ENCODE peak calls at places on chromosome 1, in five cellular contexts. E is lower leg skin, Z is GM23338, F is cardiac fibroblast, A is fibroblast of lung. Y is an unnamed sample.

GRCh38 chr1:179812501-179813292 is 64.9 kb downstream of the TOR1AIP2 start:
- DNase-seq in E (no peak), Z (no peak), F (peak), A (peak), Y (peak)

GRCh38 chr1:58861510-58861909 is 77.7 kb upstream of the JUN start:
- DNase-seq in E (no peak), Z (no peak), F (no peak), A (no peak), Y (no peak)

GRCh38 chr1:185483647-185484450 is 166.8 kb upstream of the IVNS1ABP start:
- DNase-seq in E (peak), Z (peak), F (peak), A (peak), Y (peak)

GRCh38 chr1:53449026-53449425 is 10.2 kb upstream of the DMRTB1 start:
- DNase-seq in E (no peak), Z (no peak), F (peak), A (peak), Y (peak)

GRCh38 chr1:209823143-209824041 is 4.4 kb upstream of the UTP25 start:
- DNase-seq in E (no peak), Z (peak), F (peak), A (peak), Y (peak)

GRCh38 chr1:31879981-31880608 is 58.1 kb downstream of the PTP4A2 start:
- DNase-seq in E (no peak), Z (no peak), F (no peak), A (no peak), Y (no peak)

GRCh38 chr1:50110656-50111055 is 1.9 kb downstream of the ELAVL4 start:
- DNase-seq in E (no peak), Z (peak), F (no peak), A (no peak), Y (no peak)

GRCh38 chr1:179079113-179079761 is 2.6 kb upstream of the TOR3A start:
- DNase-seq in E (peak), Z (peak), F (peak), A (peak), Y (peak)

GRCh38 chr1:233304489-233305102 is 9.1 kb upstream of the PCNX2 start:
- DNase-seq in E (no peak), Z (peak), F (peak), A (peak), Y (peak)

GRCh38 chr1:87965193-87965592 is 636.5 kb downstream of the LMO4 start:
- DNase-seq in E (no peak), Z (no peak), F (no peak), A (peak), Y (no peak)

DNA sequence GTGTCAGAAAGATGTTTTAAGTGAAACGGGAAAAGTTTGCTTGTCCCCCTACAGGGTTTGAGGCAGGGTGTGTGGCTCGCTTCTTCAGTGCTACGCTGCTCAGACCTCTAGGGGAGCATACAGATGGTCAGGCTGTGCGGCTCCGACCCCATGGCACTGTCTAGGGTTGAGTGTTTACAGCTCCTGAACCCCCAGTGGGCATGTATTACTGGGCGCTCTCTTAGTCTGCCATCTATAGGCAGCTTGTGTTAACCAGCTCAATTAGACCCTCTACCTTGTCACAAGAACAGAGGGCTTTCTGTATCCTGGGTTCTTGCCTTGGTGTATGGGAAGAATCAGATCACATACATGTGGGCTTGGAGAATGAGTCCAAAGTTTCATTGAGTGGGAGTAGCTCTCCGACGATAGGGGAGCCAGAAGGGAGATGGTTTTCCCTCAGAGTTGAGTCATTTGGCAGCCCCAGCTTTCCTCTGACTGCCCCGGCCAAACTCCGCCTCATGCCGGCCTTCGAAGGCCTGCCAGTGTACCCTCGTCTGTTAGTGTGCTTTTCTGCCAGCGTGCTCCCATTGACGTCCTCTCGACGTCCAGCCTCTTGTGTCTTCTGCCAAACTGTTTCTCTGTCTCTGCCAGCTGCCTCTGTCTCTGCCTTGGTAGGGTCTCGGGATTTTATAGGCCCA is 38.6 kb upstream of the ADGRL4 start:
- DNase-seq in E (no peak), Z (peak), F (peak), A (no peak), Y (no peak)
- TF ChIP-seq CTCF in E (no peak), Z (peak), F (no peak), A (no peak), Y (no peak)

GRCh38 chr1:199794105-199794863 is 233.2 kb upstream of the NR5A2 start:
- DNase-seq in E (no peak), Z (no peak), F (peak), A (peak), Y (no peak)
- H3K4me3 ChIP-seq in E (no peak), Z (no peak), F (no peak), A (no peak), Y (no peak)

GRCh38 chr1:162988869-162989268 is 80.3 kb upstream of the RGS4 start:
- DNase-seq in E (no peak), Z (peak), F (no peak), A (no peak), Y (no peak)
- TF ChIP-seq CTCF in E (no peak), Z (peak), F (no peak), A (no peak), Y (no peak)

DNA sequence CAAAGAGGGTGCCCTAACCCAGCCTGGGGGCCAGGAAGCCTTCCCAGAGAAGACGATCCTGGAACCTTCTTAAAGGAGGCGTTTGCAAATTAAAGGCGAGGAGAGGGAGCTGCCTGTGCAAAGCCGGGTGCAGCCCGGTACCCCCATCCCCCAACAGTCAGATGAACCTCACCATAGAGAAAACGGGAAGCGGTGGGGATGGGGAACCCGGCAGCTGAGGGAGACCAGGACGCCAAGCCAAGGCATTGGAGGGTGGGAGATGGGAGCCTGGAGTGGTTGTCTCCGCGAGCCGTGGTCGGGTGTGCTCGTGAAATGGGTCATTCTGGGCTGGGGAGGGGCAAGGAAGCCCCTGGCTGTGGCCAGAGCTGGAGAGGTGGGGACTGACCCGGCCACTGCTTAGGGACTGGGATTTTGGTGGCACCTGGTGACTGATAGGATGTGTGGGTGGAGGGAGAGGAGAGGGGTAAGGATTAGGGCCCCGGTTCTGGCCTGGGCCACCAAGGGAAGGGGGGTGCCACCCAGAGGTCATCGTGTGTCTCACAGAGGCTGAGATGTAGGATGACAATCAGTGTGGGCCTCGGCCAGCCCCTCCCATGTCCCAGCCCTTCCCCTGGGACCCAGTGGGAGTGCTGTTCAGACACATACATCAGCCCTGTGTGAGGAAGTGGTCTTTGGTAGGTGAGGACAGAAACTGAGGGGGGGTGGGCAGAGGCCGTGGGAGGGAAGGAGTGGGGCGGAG is 662 bp upstream of the PADI2 start:
- DNase-seq in E (no peak), Z (peak), F (no peak), A (no peak), Y (no peak)
- H3K4me3 ChIP-seq in E (no peak), Z (peak), F (peak), A (no peak), Y (no peak)

DNA sequence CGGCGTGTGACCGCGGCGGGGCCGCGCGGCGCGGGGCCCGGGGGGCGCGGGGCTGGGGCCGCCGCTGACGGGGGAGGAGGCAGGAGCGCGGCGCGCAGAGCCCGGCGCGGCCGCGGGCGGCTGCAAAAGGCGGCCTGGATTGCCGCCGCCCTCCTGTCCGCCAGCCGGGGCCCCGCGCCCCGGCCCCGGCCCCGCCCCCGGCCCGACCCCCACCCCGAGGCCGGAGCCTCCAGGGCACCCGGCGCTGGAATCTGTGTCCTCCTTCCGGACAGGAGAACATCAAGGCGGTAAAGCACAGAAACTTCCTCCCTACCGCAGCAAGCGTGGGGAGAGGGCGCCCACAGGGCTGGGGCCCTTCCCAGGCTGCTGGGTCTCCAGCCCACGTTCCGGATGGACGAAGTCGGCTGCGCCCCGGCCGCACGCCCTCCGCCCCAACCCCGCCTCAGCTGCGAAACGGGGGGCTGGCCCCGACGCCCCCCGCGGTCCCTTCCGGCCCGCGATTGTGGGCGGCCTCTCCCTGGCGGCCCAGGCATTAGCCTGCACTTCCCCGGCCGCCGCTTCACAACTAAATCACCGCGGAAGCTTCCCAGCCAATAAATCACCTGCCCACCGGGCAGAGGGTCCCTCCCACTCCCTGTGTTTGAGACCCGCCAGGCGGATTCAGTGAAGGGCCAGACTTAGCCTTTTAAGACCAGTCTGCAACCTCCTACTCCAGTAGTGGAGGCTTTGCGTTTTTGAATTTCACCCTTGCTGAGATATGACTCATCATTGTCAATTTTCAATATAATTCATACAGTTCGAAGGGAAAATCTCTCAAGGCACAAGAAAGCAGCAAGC is 106.0 kb downstream of the SLC45A1 start:
- DNase-seq in E (peak), Z (peak), F (peak), A (peak), Y (peak)
- TF ChIP-seq CTCF in E (no peak), Z (no peak), F (no peak), A (no peak), Y (peak)

DNA sequence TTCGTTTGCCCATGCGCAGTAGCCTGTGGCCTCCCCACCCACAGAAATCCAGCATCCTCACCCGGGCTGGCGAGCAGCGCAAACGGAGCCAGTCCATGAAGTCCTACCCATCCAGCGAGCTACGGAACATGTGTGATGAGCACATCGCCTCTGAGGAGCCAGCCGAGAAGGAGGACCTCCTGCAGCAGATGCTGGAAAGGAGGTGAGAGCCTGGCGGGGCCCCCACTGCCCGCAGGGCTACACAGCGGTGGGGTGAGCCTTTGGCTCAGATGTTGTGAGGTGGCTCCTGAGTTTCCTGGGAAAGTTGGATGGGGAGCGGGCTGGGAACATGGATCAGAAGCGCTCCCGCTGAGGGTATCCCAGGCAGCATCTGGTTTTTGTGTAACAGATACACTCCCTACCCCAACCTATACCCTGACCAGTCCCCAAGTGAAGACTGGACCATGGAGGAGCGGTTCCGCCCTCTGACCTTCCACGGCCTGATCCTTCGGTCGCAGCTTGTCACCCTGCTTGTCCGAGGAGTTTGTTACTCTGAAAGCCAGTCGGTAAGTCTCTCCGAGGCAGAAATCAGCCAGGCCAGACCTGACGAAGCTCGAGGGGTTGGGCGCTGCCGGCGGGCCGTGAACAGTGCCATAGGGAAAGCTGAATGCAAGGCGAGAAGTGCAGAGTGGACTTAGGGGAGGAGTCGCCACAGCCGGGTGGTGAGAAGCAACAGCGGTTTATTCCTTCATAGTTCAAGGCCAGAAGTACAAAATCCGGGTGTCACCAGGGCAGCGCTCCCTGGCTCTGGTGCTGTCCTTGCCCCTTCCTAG is 10.4 kb downstream of the NPPA start:
- DNase-seq in E (no peak), Z (no peak), F (no peak), A (no peak), Y (no peak)
- H3K4me3 ChIP-seq in E (no peak), Z (no peak), F (no peak), A (no peak), Y (no peak)

GRCh38 chr1:33070628-33071027 is 10.3 kb upstream of the AZIN2 start:
- DNase-seq in E (no peak), Z (no peak), F (no peak), A (no peak), Y (no peak)

GRCh38 chr1:33078030-33078591 is 2.8 kb upstream of the AZIN2 start:
- DNase-seq in E (no peak), Z (no peak), F (no peak), A (no peak), Y (no peak)

GRCh38 chr1:33072707-33073106 is 8.2 kb upstream of the AZIN2 start:
- DNase-seq in E (no peak), Z (no peak), F (no peak), A (peak), Y (no peak)

GRCh38 chr1:33074193-33074945 is 6.6 kb upstream of the AZIN2 start:
- DNase-seq in E (no peak), Z (no peak), F (no peak), A (no peak), Y (no peak)
- TF ChIP-seq CTCF in E (no peak), Z (no peak), F (no peak), A (no peak), Y (no peak)

DNA sequence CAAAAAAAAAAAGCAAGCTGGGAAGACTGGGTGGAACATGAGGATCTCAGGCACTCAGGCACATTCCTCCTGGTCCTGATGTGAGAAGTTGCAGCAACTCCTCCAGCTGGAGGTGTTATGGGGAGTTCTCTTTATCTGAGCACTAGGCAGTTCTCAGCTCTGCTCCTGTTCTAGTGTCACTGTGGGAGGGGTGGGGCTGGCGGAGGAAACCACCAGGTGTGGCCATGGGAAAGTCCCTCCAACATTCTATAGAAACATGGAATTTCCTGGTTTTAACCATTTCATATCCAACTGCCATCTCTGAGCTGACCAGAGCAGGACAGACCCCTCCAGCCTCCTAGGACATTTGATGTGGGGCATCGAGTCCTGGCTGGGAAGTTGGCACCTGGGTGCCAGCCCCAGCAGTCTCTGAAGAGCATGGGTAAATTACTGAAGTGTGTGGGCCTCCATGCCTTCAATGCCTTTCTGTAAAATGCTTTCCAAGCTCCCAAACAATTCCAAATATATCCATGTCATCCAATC is 804 bp upstream of the IKBKE start:
- DNase-seq in E (no peak), Z (peak), F (no peak), A (no peak), Y (no peak)
- H3K4me3 ChIP-seq in E (no peak), Z (no peak), F (no peak), A (no peak), Y (no peak)

GRCh38 chr1:81760487-81761097 is 40.1 kb upstream of the ADGRL2 start:
- DNase-seq in E (no peak), Z (peak), F (peak), A (peak), Y (peak)
- TF ChIP-seq CTCF in E (no peak), Z (peak), F (peak), A (peak), Y (peak)